ENCODE peak calls at places on chromosomes 11 and 22, in ten cellular contexts. P, E, Z, X, T, W, G, M, I and Q are unnamed samples.

GRCh38 chr11:46273511-46274205 is 3.8 kb upstream of the CREB3L1 start:
- DNase-seq in P (no peak), E (no peak), Z (no peak), X (no peak), T (no peak), W (no peak), G (no peak), M (no peak), I (no peak), Q (no peak)

GRCh38 chr11:108093128-108093904 is 28.1 kb upstream of the ACAT1 start:
- DNase-seq in P (no peak), E (no peak), Z (no peak), X (no peak), T (no peak), W (no peak), G (no peak), M (no peak), I (peak; percentile 81), Q (no peak)

GRCh38 chr11:81030186-81030585 is 1589.4 kb upstream of the TENM4 start:
- DNase-seq in P (no peak), E (no peak), Z (no peak), X (no peak), T (no peak), W (no peak), G (peak; percentile 15), M (no peak), I (no peak), Q (peak; percentile 13)

GRCh38 chr11:65047581-65048422 is 6.8 kb downstream of the SAC3D1 start:
- DNase-seq in P (no peak), E (no peak), Z (no peak), X (no peak), T (no peak), W (peak; percentile 76), G (no peak), M (no peak), I (no peak), Q (no peak)

GRCh38 chr11:1262172-1263006 is 39.5 kb downstream of the MUC5B start:
- DNase-seq in P (peak; percentile 14), E (peak; percentile 93), Z (peak; percentile 86), X (peak; percentile 73), T (peak; percentile 74), W (peak; percentile 94), G (peak; percentile 86), M (peak; percentile 71), I (peak; percentile 54), Q (peak; percentile 58)

GRCh38 chr22:24516301-24516737 is 21.2 kb downstream of the UPB1 start:
- DNase-seq in P (peak; percentile 49), E (no peak), Z (peak; percentile 58), X (no peak), T (peak; percentile 89), W (no peak), G (peak; percentile 79), M (no peak), I (no peak), Q (peak; percentile 43)

GRCh38 chr11:67504950-67505561 is at the start of gene PITPNM1:
- DNase-seq in P (no peak), E (peak; percentile 68), Z (peak; percentile 88), X (peak; percentile 27), T (no peak), W (peak; percentile 91), G (peak; percentile 74), M (peak; percentile 46), I (no peak), Q (no peak)

GRCh38 chr22:25125693-25126357 is 73.8 kb upstream of the CRYBB3 start:
- DNase-seq in P (no peak), E (no peak), Z (no peak), X (no peak), T (no peak), W (no peak), G (no peak), M (no peak), I (no peak), Q (no peak)

GRCh38 chr11:78038697-78039313 is 15.7 kb upstream of the KCTD14 start:
- DNase-seq in P (no peak), E (no peak), Z (no peak), X (no peak), T (no peak), W (no peak), G (no peak), M (no peak), I (no peak), Q (no peak)

GRCh38 chr11:76918941-76919386 is 58.2 kb downstream of the ACER3 start:
- DNase-seq in P (peak; percentile 24), E (peak; percentile 55), Z (peak; percentile 52), X (peak; percentile 19), T (peak; percentile 22), W (no peak), G (peak; percentile 56), M (no peak), I (peak; percentile 61), Q (peak; percentile 17)

GRCh38 chr22:45398214-45398613 is 15.2 kb downstream of the SMC1B start:
- DNase-seq in P (no peak), E (peak; percentile 2), Z (no peak), X (no peak), T (no peak), W (no peak), G (no peak), M (no peak), I (no peak), Q (no peak)

GRCh38 chr22:23844739-23845202 is 6.0 kb upstream of the DERL3 start:
- DNase-seq in P (no peak), E (no peak), Z (no peak), X (no peak), T (no peak), W (no peak), G (no peak), M (no peak), I (no peak), Q (no peak)

GRCh38 chr22:30821381-30821780 is 126.7 kb downstream of the OSBP2 start:
- DNase-seq in P (no peak), E (no peak), Z (no peak), X (no peak), T (no peak), W (peak; percentile 12), G (no peak), M (no peak), I (no peak), Q (no peak)

GRCh38 chr11:46363455-46363920 is 16.2 kb downstream of the DGKZ start:
- DNase-seq in P (no peak), E (no peak), Z (no peak), X (no peak), T (no peak), W (no peak), G (no peak), M (no peak), I (peak; percentile 61), Q (no peak)

GRCh38 chr11:72932132-72932570 is 117.9 kb downstream of the ATG16L2 start:
- DNase-seq in P (no peak), E (no peak), Z (no peak), X (no peak), T (no peak), W (no peak), G (no peak), M (no peak), I (no peak), Q (no peak)

GRCh38 chr11:96213500-96213899 is 129.5 kb downstream of the MAML2 start:
- DNase-seq in P (peak; percentile 71), E (no peak), Z (peak; percentile 48), X (no peak), T (peak; percentile 28), W (no peak), G (peak; percentile 44), M (no peak), I (no peak), Q (no peak)

GRCh38 chr11:67261635-67261941 is 4.7 kb upstream of the GRK2 start:
- DNase-seq in P (no peak), E (no peak), Z (no peak), X (no peak), T (no peak), W (no peak), G (no peak), M (no peak), I (no peak), Q (no peak)

GRCh38 chr11:135075740-135076139 is 663.7 kb upstream of the B3GAT1 start:
- DNase-seq in P (no peak), E (peak; percentile 22), Z (no peak), X (no peak), T (no peak), W (peak; percentile 82), G (peak; percentile 39), M (no peak), I (no peak), Q (peak; percentile 4)

GRCh38 chr22:39820266-39820665 is 73.3 kb downstream of the ENTHD1 start:
- DNase-seq in P (peak; percentile 49), E (no peak), Z (peak; percentile 35), X (no peak), T (no peak), W (no peak), G (peak; percentile 55), M (no peak), I (peak; percentile 15), Q (peak; percentile 13)

GRCh38 chr11:26490546-26490945 is 81.5 kb downstream of the MUC15 start:
- DNase-seq in P (no peak), E (no peak), Z (no peak), X (no peak), T (no peak), W (no peak), G (no peak), M (no peak), I (no peak), Q (no peak)

GRCh38 chr11:61627831-61628753 is 47.2 kb upstream of the SYT7 start:
- DNase-seq in P (peak; percentile 31), E (peak; percentile 88), Z (peak; percentile 71), X (peak; percentile 18), T (peak; percentile 57), W (peak; percentile 67), G (peak; percentile 57), M (no peak), I (no peak), Q (no peak)

GRCh38 chr22:39292561-39293074 is 26.8 kb downstream of the RPL3 start:
- DNase-seq in P (peak; percentile 88), E (peak; percentile 56), Z (peak; percentile 84), X (no peak), T (peak; percentile 80), W (no peak), G (peak; percentile 97), M (no peak), I (no peak), Q (peak; percentile 73)

GRCh38 chr11:132228756-132229325 is 858.4 kb downstream of the NTM start:
- DNase-seq in P (no peak), E (no peak), Z (no peak), X (no peak), T (no peak), W (no peak), G (no peak), M (no peak), I (no peak), Q (no peak)

GRCh38 chr11:103619480-103619879 is 417.0 kb upstream of the DDI1 start:
- DNase-seq in P (no peak), E (peak; percentile 5), Z (no peak), X (no peak), T (no peak), W (no peak), G (peak; percentile 14), M (no peak), I (no peak), Q (no peak)

GRCh38 chr22:21754523-21755128 is 19.0 kb upstream of the YPEL1 start:
- DNase-seq in P (no peak), E (no peak), Z (no peak), X (no peak), T (no peak), W (no peak), G (no peak), M (no peak), I (no peak), Q (no peak)

GRCh38 chr11:64100782-64101358 is 65.0 kb downstream of the MACROD1 start:
- DNase-seq in P (no peak), E (no peak), Z (no peak), X (no peak), T (no peak), W (no peak), G (no peak), M (no peak), I (no peak), Q (no peak)

GRCh38 chr22:49473286-49473685 is 354.4 kb downstream of the BRD1 start:
- DNase-seq in P (no peak), E (no peak), Z (no peak), X (no peak), T (no peak), W (no peak), G (no peak), M (no peak), I (no peak), Q (no peak)

GRCh38 chr11:118915941-118916841 is 9.5 kb downstream of the BCL9L start:
- DNase-seq in P (no peak), E (no peak), Z (no peak), X (no peak), T (no peak), W (peak; percentile 60), G (no peak), M (no peak), I (no peak), Q (no peak)